ENCODE peak calls at places on chromosome 1, in five cellular contexts. M is OCI-LY7, U is H9, F is IMR-90, K is PC-9. J is an unnamed sample.

GRCh38 chr1:228081144-228081543 is 1.4 kb upstream of the ARF1 start:
- DNase-seq in F (no peak), U (no peak), M (no peak), K (no peak), J (no peak)

GRCh38 chr1:114342376-114342775 is 168.6 kb downstream of the TRIM33 start:
- DNase-seq in F (no peak), U (no peak), K (no peak), M (no peak), J (no peak)

GRCh38 chr1:54248966-54249365 is 49.0 kb downstream of the MRPL37 start:
- DNase-seq in U (no peak), K (no peak), M (no peak), F (no peak), J (no peak)

GRCh38 chr1:72271555-72272096 is 10.7 kb downstream of the NEGR1 start:
- DNase-seq in U (no peak), K (no peak), F (no peak), M (no peak), J (no peak)

GRCh38 chr1:109780982-109781381 is 17.3 kb upstream of the EPS8L3 start:
- DNase-seq in U (no peak), F (no peak), K (no peak), M (no peak), J (no peak)

GRCh38 chr1:201828451-201828819 is 522 bp upstream of the IPO9 start:
- DNase-seq in U (no peak), K (no peak), F (peak), M (no peak), J (no peak)

GRCh38 chr1:72936151-72936740 is 653.9 kb upstream of the NEGR1 start:
- DNase-seq in F (no peak), U (no peak), M (no peak), K (no peak), J (no peak)

GRCh38 chr1:156706647-156707008 is 1.2 kb upstream of the CRABP2 start:
- DNase-seq in F (no peak), K (no peak), U (peak), M (no peak), J (no peak)

GRCh38 chr1:160558679-160559078 is 20.6 kb downstream of the CD84 start:
- DNase-seq in U (no peak), K (no peak), F (no peak), M (no peak), J (no peak)

GRCh38 chr1:153663211-153663610 is 4.7 kb downstream of the SNAPIN start:
- DNase-seq in U (no peak), K (no peak), F (peak), M (no peak), J (no peak)

GRCh38 chr1:66231162-66232077 is 302.5 kb upstream of the SGIP1 start:
- DNase-seq in M (no peak), U (no peak), F (peak), K (peak), J (no peak)

GRCh38 chr1:225769687-225770086 is 7.9 kb upstream of the SRP9 start:
- DNase-seq in K (no peak), F (no peak), M (no peak), U (no peak), J (no peak)

GRCh38 chr1:82388679-82389078 is 587.9 kb downstream of the ADGRL2 start:
- DNase-seq in M (no peak), F (peak), K (no peak), U (no peak), J (no peak)

GRCh38 chr1:113981962-113982931 is 3.0 kb downstream of the OLFML3 start:
- DNase-seq in F (peak), K (no peak), M (no peak), U (peak), J (no peak)

GRCh38 chr1:45172015-45172414 is 34.4 kb downstream of the ZSWIM5 start:
- DNase-seq in K (peak), F (no peak), U (no peak), M (no peak), J (no peak)

GRCh38 chr1:70090875-70091274 is 114.5 kb downstream of the LRRC40 start:
- DNase-seq in M (no peak), F (peak), K (peak), U (no peak), J (no peak)

GRCh38 chr1:168585937-168586336 is 9.5 kb downstream of the XCL1 start:
- DNase-seq in F (no peak), K (no peak), M (no peak), U (no peak), J (no peak)

GRCh38 chr1:72397786-72398185 is 115.4 kb upstream of the NEGR1 start:
- DNase-seq in K (no peak), F (peak), M (no peak), U (no peak), J (no peak)

DNA sequence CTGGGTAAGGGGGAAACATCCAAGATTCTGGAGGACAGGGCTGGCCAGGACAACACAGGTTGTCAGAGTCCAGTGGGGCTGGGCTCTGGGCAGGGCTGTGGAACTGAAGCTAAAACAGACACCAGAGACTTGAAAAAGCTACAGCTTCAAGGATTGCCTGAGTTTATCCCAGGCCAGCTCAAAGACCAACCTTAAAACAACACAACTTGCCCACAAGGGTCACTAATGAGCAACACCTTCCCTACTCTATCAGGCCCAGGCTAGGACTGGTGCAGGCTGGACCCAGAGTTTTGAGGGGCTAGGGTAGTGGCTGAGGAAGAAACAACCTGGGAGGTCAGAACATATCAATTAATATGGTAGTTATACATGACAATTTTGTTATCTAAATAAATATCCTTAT is 160.7 kb downstream of the SLC45A1 start:
- DNase-seq in F (no peak), K (no peak), U (no peak), M (no peak), J (no peak)
- H2AFZ ChIP-seq in F (no peak), K (no peak), U (no peak), M (no peak), J (no peak)

GRCh38 chr1:243254233-243254926 is 701 bp downstream of the CEP170 start:
- DNase-seq in U (peak), M (peak), K (peak), F (peak), J (peak)

GRCh38 chr1:243254927-243255790 is at the start of gene CEP170:
- DNase-seq in K (peak), U (peak), M (peak), F (peak), J (peak)

GRCh38 chr1:243257189-243257588 is 1.3 kb downstream of the SDCCAG8 start:
- DNase-seq in M (no peak), U (no peak), K (no peak), F (no peak), J (no peak)

GRCh38 chr1:243255791-243256512 is at the start of gene SDCCAG8:
- DNase-seq in U (peak), K (peak), F (peak), M (peak), J (peak)

GRCh38 chr1:243256590-243256989 is 749 bp downstream of the SDCCAG8 start:
- DNase-seq in K (no peak), U (no peak), M (no peak), F (no peak), J (no peak)
- H2AFZ ChIP-seq in K (peak), U (no peak), M (peak), F (no peak), J (peak)

GRCh38 chr1:61563611-61564010 is 161.3 kb downstream of the TM2D1 start:
- DNase-seq in K (no peak), U (no peak), F (no peak), M (no peak), J (no peak)
- H2AFZ ChIP-seq in K (no peak), U (no peak), F (no peak), M (no peak), J (no peak)

DNA sequence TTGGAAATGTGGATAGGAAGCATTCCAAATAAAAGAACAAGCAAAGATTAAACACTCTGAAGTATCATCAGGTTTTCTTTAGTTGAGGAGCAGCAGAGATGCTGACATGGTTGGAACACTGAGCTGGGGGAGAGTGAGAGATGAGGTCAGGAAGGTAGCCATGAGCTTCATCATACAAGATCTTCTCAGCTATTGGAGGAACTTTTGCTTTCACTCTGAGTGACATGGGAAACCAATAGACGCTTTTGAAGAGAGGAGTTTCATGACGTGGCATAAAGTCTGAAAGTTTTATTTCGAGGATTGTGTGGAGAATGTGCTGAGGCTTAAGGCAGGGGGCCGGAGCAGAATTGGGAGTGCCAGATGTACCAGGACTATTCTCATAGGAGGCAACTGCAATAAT is 616.2 kb upstream of the CAMK1G start:
- DNase-seq in K (no peak), M (no peak), F (no peak), U (no peak), J (peak)
- H2AFZ ChIP-seq in K (no peak), M (no peak), F (no peak), U (no peak), J (peak)

GRCh38 chr1:233656032-233656620 is 42.2 kb downstream of the KCNK1 start:
- DNase-seq in K (peak), M (no peak), F (no peak), U (no peak), J (no peak)
- H2AFZ ChIP-seq in K (no peak), M (no peak), F (no peak), U (no peak), J (no peak)

DNA sequence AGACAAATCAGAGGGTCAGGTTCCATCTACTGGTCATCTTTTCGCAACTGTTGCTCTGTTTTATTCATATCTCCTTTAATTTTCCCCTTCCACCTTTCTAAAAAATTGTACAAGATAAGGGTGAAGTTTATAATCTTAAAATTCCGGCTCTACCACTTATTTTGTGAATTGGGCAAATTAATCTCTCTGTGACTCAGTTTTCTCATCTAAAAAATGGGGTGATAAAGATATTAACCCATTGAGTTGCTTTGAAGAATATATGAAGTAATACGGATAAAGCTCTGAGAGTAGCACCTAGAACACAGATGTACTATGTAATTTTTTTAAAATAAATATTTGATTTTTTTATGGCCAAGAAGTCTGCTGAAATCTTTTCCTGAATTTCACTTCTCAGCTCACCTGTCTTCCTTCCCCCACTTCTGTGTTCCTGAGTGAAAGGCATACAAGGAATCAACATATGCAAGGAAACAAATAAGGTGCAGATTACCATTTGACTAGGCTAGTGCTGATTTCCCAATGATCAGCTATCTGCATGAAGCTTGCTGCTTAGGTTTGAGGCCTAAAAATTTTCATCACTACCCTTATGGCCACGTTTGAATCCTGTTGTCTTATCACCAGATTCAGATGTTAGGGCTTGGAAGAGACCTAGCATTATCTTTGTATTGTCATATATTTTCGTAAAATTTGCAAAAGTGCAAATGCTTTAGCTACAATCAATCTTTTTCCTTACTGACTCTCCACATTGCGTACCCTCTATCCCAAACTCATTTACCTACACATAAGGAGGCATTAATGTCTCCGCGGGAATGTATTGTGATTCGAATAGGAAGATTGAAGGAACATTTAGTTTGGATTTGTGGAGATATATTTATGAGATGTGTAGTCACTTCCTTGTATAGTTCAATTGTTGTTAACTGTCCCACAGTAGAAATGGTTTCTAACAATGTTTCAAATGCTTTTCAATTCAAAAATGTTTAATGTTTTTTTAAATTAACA is 718.3 kb upstream of the PTBP2 start:
- DNase-seq in K (no peak), F (no peak), U (peak), M (no peak), J (no peak)
- H2AFZ ChIP-seq in K (no peak), F (no peak), U (no peak), M (no peak), J (no peak)

DNA sequence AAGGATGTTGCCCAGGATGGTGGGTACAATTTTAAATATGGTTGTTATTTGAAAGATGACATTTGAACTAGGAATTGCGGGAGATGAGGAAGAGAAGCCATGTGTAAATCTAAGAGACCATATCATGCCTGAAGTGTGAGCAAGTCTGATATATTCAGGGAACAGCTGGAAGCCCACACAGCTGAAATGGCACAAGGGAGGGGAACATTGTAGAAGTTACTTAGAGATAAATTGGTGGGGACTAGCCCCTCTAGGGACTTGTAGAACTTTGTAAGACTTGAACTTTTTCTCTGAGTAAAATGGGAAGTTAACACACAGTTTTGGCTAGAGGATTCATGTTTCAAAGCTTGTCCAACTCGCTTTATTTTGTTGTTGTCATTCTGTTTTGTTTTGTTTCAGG is 216.4 kb downstream of the FMN2 start:
- DNase-seq in U (no peak), F (no peak), K (no peak), M (no peak), J (no peak)
- H2AFZ ChIP-seq in U (no peak), F (no peak), K (no peak), M (no peak), J (no peak)

DNA sequence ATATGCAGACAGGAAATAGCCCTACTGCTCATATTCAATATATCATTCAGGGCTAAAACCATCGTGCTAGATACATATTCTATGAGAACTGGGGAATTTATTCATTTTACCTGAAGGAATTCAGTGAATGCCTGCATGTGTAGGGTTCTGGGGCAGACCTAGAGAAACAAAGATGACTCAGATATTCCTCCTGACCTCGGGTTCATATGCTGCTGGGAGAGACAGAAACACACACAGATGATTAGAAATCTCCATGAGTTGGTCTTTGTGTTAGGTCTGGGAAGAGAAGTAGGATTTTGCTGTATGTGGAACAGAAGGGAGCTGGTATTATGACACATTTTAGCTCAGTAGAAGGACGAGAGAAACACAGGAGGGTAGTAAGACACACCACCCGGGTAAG is 176.5 kb upstream of the ST6GALNAC5 start:
- DNase-seq in U (no peak), K (no peak), M (no peak), F (no peak), J (no peak)
- H2AFZ ChIP-seq in U (no peak), K (no peak), M (no peak), F (no peak), J (no peak)

GRCh38 chr1:87805661-87806376 is 477.1 kb downstream of the LMO4 start:
- DNase-seq in M (no peak), U (no peak), K (peak), F (peak), J (no peak)
- H2AFZ ChIP-seq in M (no peak), U (no peak), K (peak), F (peak), J (no peak)

J was measured in MM.1S.